ENCODE peak calls at places on chromosomes 6 and 20, in five cellular contexts. One of them, this sample, is unnamed.

GRCh38 chr6:36700071-36700811 is 2.6 kb downstream of the RAB44 start:
- DNase-seq in coronary artery: peak; percentile 14
- DNase-seq in cardiac fibroblast: no peak
- DNase-seq in AG08395: no peak
- DNase-seq in A172: no peak
- DNase-seq in this sample: no peak

GRCh38 chr20:2822073-2822472 is 5.9 kb downstream of the TMEM239 start:
- DNase-seq in coronary artery: peak; percentile 62
- DNase-seq in cardiac fibroblast: no peak
- DNase-seq in A172: peak; percentile 38
- DNase-seq in AG08395: no peak
- DNase-seq in this sample: no peak

GRCh38 chr6:132166670-132167069 is 215.5 kb upstream of the CCN2 start:
- DNase-seq in cardiac fibroblast: no peak
- DNase-seq in A172: no peak
- DNase-seq in coronary artery: no peak
- DNase-seq in AG08395: no peak
- DNase-seq in this sample: no peak

GRCh38 chr20:39110819-39111136 is 148.6 kb downstream of the DHX35 start:
- DNase-seq in A172: no peak
- DNase-seq in cardiac fibroblast: no peak
- DNase-seq in AG08395: no peak
- DNase-seq in coronary artery: no peak
- DNase-seq in this sample: no peak

GRCh38 chr6:36958775-36959554 is 4.4 kb downstream of the PI16 start:
- DNase-seq in coronary artery: no peak
- DNase-seq in A172: no peak
- DNase-seq in AG08395: no peak
- DNase-seq in cardiac fibroblast: no peak
- DNase-seq in this sample: no peak

GRCh38 chr6:106799008-106799952 is 169.9 kb downstream of the QRSL1 start:
- DNase-seq in coronary artery: no peak
- DNase-seq in cardiac fibroblast: peak; percentile 46
- DNase-seq in A172: peak; percentile 84
- DNase-seq in AG08395: peak; percentile 69
- DNase-seq in this sample: no peak

GRCh38 chr6:34601706-34602105 is 45.6 kb upstream of the SPDEF start:
- DNase-seq in AG08395: no peak
- DNase-seq in A172: no peak
- DNase-seq in coronary artery: no peak
- DNase-seq in cardiac fibroblast: no peak
- DNase-seq in this sample: no peak

GRCh38 chr6:132952998-132953397 is 138.6 kb downstream of the RPS12 start:
- DNase-seq in coronary artery: no peak
- DNase-seq in A172: no peak
- DNase-seq in cardiac fibroblast: no peak
- DNase-seq in AG08395: no peak
- DNase-seq in this sample: no peak

GRCh38 chr20:63308218-63308911 is 15.4 kb downstream of the COL20A1 start:
- DNase-seq in AG08395: no peak
- DNase-seq in coronary artery: no peak
- DNase-seq in A172: no peak
- DNase-seq in cardiac fibroblast: no peak
- DNase-seq in this sample: no peak

GRCh38 chr6:52904562-52905279 is 4.8 kb downstream of the GSTA3 start:
- DNase-seq in coronary artery: no peak
- DNase-seq in AG08395: no peak
- DNase-seq in cardiac fibroblast: peak; percentile 10
- DNase-seq in A172: peak; percentile 14
- DNase-seq in this sample: no peak

GRCh38 chr6:14066782-14067406 is 50.7 kb upstream of the CD83 start:
- DNase-seq in cardiac fibroblast: peak; percentile 85
- DNase-seq in A172: peak; percentile 76
- DNase-seq in coronary artery: no peak
- DNase-seq in AG08395: peak; percentile 72
- DNase-seq in this sample: no peak

GRCh38 chr20:59084041-59084841 is 41.7 kb upstream of the PRELID3B start:
- DNase-seq in cardiac fibroblast: no peak
- DNase-seq in AG08395: no peak
- DNase-seq in coronary artery: no peak
- DNase-seq in A172: no peak
- DNase-seq in this sample: no peak

GRCh38 chr20:15236812-15237211 is 899.4 kb upstream of the FLRT3 start:
- DNase-seq in cardiac fibroblast: peak; percentile 48
- DNase-seq in coronary artery: no peak
- DNase-seq in AG08395: peak; percentile 47
- DNase-seq in A172: peak; percentile 54
- DNase-seq in this sample: no peak

GRCh38 chr20:856361-856775 is 22.9 kb downstream of the FAM110A start:
- DNase-seq in AG08395: peak; percentile 77
- DNase-seq in cardiac fibroblast: peak; percentile 74
- DNase-seq in A172: peak; percentile 98
- DNase-seq in coronary artery: no peak
- DNase-seq in this sample: no peak

GRCh38 chr20:62875419-62876355 is 14.1 kb upstream of the TCFL5 start:
- DNase-seq in AG08395: peak; percentile 90
- DNase-seq in coronary artery: peak; percentile 87
- DNase-seq in cardiac fibroblast: peak; percentile 92
- DNase-seq in A172: peak; percentile 91
- DNase-seq in this sample: peak; percentile 78

GRCh38 chr6:79946242-79946641 is 1.1 kb downstream of the ELOVL4 start:
- DNase-seq in cardiac fibroblast: peak; percentile 41
- DNase-seq in AG08395: peak; percentile 3
- DNase-seq in coronary artery: no peak
- DNase-seq in A172: no peak
- DNase-seq in this sample: no peak

GRCh38 chr20:50680106-50680960 is 11.0 kb downstream of the RIPOR3 start:
- DNase-seq in AG08395: peak; percentile 30
- DNase-seq in A172: no peak
- DNase-seq in cardiac fibroblast: no peak
- DNase-seq in coronary artery: no peak
- DNase-seq in this sample: peak; percentile 78

GRCh38 chr6:45959534-45960195 is 56.0 kb downstream of the CLIC5 start:
- DNase-seq in AG08395: peak; percentile 14
- DNase-seq in A172: no peak
- DNase-seq in coronary artery: no peak
- DNase-seq in cardiac fibroblast: peak; percentile 48
- DNase-seq in this sample: no peak

GRCh38 chr6:144737998-144738397 is 452.9 kb downstream of the UTRN start:
- DNase-seq in coronary artery: no peak
- DNase-seq in cardiac fibroblast: no peak
- DNase-seq in AG08395: no peak
- DNase-seq in A172: no peak
- DNase-seq in this sample: no peak

This sample was measured in uterus.